ENCODE peak calls at places on chromosomes 1 and 21, in four cellular contexts. S is K562, W is HepG2, G is SK-N-SH. I is an unnamed sample.

GRCh38 chr1:241323510-241323909 is 33.5 kb downstream of the RGS7 start:
- DNase-seq in S (no peak), W (no peak), G (peak), I (no peak)

GRCh38 chr1:25550155-25550506 is 6.7 kb downstream of the LDLRAP1 start:
- DNase-seq in S (no peak), G (no peak), W (no peak), I (no peak)

GRCh38 chr1:193285626-193286025 is 99.2 kb upstream of the B3GALT2 start:
- DNase-seq in G (no peak), S (no peak), W (no peak), I (no peak)

GRCh38 chr21:33901421-33902288 is 13.9 kb downstream of the ATP5PO start:
- DNase-seq in G (peak), W (peak), S (no peak), I (no peak)

GRCh38 chr1:230387296-230387695 is 38.8 kb downstream of the PGBD5 start:
- DNase-seq in W (no peak), G (no peak), S (no peak), I (no peak)

GRCh38 chr21:44929242-44929798 is 8.6 kb upstream of the ITGB2 start:
- DNase-seq in W (no peak), G (no peak), S (no peak), I (no peak)

GRCh38 chr1:12542138-12542465 is 75.9 kb downstream of the DHRS3 start:
- DNase-seq in W (no peak), G (no peak), S (no peak), I (no peak)

GRCh38 chr1:92755541-92756351 is 29.2 kb downstream of the EVI5 start:
- DNase-seq in W (no peak), G (no peak), S (no peak), I (no peak)

GRCh38 chr21:41995577-41995976 is 14.6 kb downstream of the ZBTB21 start:
- DNase-seq in G (no peak), S (no peak), W (no peak), I (no peak)

GRCh38 chr1:53449693-53450092 is 9.5 kb upstream of the DMRTB1 start:
- DNase-seq in S (no peak), W (no peak), G (no peak), I (no peak)

GRCh38 chr1:185559684-185560310 is 174.4 kb upstream of the HMCN1 start:
- DNase-seq in S (peak), G (peak), W (peak), I (peak)

GRCh38 chr1:14782741-14783591 is 184.5 kb downstream of the KAZN start:
- DNase-seq in W (no peak), S (peak), G (peak), I (no peak)

GRCh38 chr1:170711682-170712081 is 47.8 kb downstream of the PRRX1 start:
- DNase-seq in G (no peak), S (no peak), W (no peak), I (no peak)

GRCh38 chr21:45570071-45570470 is 27.8 kb upstream of the SLC19A1 start:
- DNase-seq in S (no peak), W (no peak), G (no peak), I (no peak)

GRCh38 chr1:27418326-27418761 is 25.9 kb downstream of the GPR3 start:
- DNase-seq in W (no peak), G (no peak), S (no peak), I (no peak)

GRCh38 chr1:56331892-56332567 is 247.3 kb downstream of the PLPP3 start:
- DNase-seq in W (peak), S (no peak), G (no peak), I (peak)

GRCh38 chr1:89527750-89528381 is 3.2 kb downstream of the LRRC8B start:
- DNase-seq in W (no peak), S (no peak), G (no peak), I (no peak)

GRCh38 chr1:89607888-89608626 is 24.9 kb upstream of the LRRC8C start:
- DNase-seq in G (no peak), W (no peak), S (no peak), I (no peak)

GRCh38 chr1:19606817-19607706 is 37.0 kb upstream of the NBL1 start:
- DNase-seq in W (no peak), S (no peak), G (no peak), I (no peak)

GRCh38 chr1:44239961-44240371 is 26.7 kb downstream of the DMAP1 start:
- DNase-seq in S (no peak), G (no peak), W (no peak), I (no peak)

GRCh38 chr1:246690100-246690499 is 34.1 kb upstream of the SCCPDH start:
- DNase-seq in S (no peak), G (no peak), W (no peak), I (no peak)

GRCh38 chr1:56516539-56517252 is 62.7 kb downstream of the PLPP3 start:
- DNase-seq in S (peak), W (no peak), G (no peak), I (peak)

GRCh38 chr21:46111193-46111571 is 13.3 kb downstream of the COL6A2 start:
- DNase-seq in W (no peak), G (peak), S (no peak), I (no peak)

GRCh38 chr1:233015965-233016364 is 65.6 kb downstream of the NTPCR start:
- DNase-seq in S (no peak), G (no peak), W (no peak), I (no peak)

GRCh38 chr1:203287109-203287893 is 18.0 kb upstream of the BTG2 start:
- DNase-seq in G (no peak), S (peak), W (no peak), I (peak)

GRCh38 chr1:11485191-11485590 is 6.2 kb downstream of the DISP3 start:
- DNase-seq in S (no peak), W (no peak), G (no peak), I (no peak)

GRCh38 chr1:115757866-115758265 is 10.6 kb downstream of the CASQ2 start:
- DNase-seq in S (no peak), W (no peak), G (no peak), I (no peak)

GRCh38 chr1:3488432-3488831 is 34.0 kb downstream of the ARHGEF16 start:
- DNase-seq in W (no peak), G (no peak), S (no peak), I (no peak)

GRCh38 chr21:43346551-43346950 is 80.4 kb downstream of the SIK1 start:
- DNase-seq in S (no peak), G (no peak), W (no peak), I (no peak)

GRCh38 chr1:64948905-64949833 is 17.2 kb downstream of the JAK1 start:
- DNase-seq in W (no peak), S (no peak), G (no peak), I (no peak)
- TF ChIP-seq NFIC in W (no peak), S (no peak), G (no peak), I (no peak)

GRCh38 chr1:8094481-8095241 is 68.6 kb upstream of the ERRFI1 start:
- DNase-seq in W (peak), G (no peak), S (no peak), I (no peak)
- TF ChIP-seq YY1 in W (no peak), G (no peak), S (no peak), I (no peak)

GRCh38 chr1:2113620-2114135 is 63.5 kb downstream of the PRKCZ start:
- DNase-seq in W (no peak), S (no peak), G (no peak), I (no peak)
- TF ChIP-seq NFIC in W (no peak), S (no peak), G (no peak), I (no peak)

GRCh38 chr1:245516178-245516829 is 361.5 kb downstream of the KIF26B start:
- DNase-seq in W (peak), G (no peak), S (no peak), I (no peak)
- TF ChIP-seq YY1 in W (no peak), G (no peak), S (no peak), I (no peak)

GRCh38 chr1:215523906-215524305 is 43.2 kb upstream of the KCTD3 start:
- DNase-seq in W (no peak), G (no peak), S (no peak), I (no peak)
- TF ChIP-seq NFIC in W (no peak), G (no peak), S (no peak), I (no peak)

DNA sequence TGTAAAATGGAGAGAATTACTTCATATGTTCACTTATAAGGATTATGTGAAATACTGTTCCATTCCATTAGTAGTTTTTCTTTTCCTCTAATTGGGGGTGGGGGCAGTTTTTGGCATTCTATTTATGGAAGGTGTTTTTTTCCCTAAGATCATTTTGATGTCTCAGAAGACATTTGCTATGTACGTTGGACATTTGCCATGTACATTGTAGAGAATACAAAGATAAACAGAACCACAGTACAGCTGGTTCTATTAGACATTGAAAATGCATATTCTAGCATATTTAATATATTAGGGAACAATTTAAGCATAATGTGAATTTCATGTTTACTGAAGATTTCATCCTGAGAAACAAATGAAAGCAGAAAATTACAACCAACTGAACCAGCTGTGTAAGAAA is 98.5 kb downstream of the PTBP2 start:
- DNase-seq in W (no peak), G (no peak), S (no peak), I (no peak)
- TF ChIP-seq YY1 in W (no peak), G (no peak), S (no peak), I (no peak)

GRCh38 chr1:160748182-160748876 is 9.3 kb downstream of the SLAMF7 start:
- DNase-seq in S (peak), G (no peak), W (no peak), I (no peak)
- TF ChIP-seq NFIC in S (no peak), G (no peak), W (no peak), I (no peak)

DNA sequence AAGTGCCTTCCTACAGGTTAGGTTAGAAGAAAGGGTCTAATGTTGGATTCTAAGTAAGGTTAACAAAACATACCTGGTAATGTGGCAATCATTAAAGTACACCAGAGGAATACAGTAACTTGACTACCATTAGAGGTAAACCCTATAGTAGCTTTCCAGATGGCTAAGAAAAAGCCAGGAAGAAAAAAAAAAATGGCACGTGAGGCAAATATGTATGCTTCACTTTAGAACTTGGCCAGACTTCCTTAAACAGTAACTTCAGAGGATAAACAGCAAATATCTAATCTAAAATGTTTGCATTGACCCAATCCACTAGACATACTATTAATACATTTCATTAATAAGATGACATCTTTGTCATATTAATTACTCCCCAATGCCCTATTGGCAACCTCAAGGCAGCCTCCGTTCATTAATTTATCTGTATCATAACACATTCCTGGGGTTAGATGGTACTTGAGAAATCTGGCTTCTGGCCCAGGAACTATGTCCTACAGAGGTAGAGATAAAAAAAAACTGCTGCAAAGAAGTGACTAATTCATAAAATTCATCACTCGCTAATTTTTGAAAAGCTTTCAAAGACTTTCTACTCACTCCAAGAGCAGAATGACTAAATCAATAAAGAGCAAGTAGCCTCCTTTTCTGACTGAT is 5.8 kb downstream of the DCAF8 start:
- DNase-seq in S (no peak), G (no peak), W (no peak), I (no peak)
- TF ChIP-seq YY1 in S (no peak), G (no peak), W (no peak), I (no peak)

DNA sequence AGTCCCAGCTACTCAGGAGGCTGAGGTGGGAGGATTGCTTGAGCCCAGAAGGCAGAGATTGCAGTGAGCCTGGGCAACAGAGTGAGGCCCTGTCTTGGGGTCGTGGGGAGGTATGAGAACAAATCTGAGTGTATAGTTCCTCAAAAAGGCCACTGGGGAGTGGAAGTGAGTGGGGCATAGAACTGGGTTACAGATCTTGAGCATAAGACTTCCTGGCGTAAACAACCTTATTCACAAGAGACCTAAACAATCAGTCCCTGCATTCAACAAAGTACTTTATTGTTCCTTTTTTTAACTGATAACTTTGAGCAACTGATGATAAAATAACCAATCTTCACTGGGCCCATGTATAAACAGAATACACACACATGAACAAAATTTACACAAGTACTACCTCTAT is 72.7 kb upstream of the MUTYH start:
- DNase-seq in S (no peak), G (no peak), W (no peak), I (no peak)
- TF ChIP-seq NFIC in S (no peak), G (no peak), W (no peak), I (no peak)